ENCODE peak calls at places on chromosome 2, in six cellular contexts. B is right cardiac atrium; W is activated CD4-positive, alpha-beta T cell treated with anti-CD3 and anti-CD28 coated beads for 36 hours; S is T1000; J is activated effector memory CD4-positive, alpha-beta T cell treated with anti-CD3 and anti-CD28 coated beads, Interleukin-2, amount 50 U/mL, for 16 hours; Y is HS-5. P is an unnamed sample.

GRCh38 chr2:108853421-108853820 is 66.8 kb downstream of the CCDC138 start:
- DNase-seq in B (no peak), S (no peak), Y (no peak), W (no peak), J (no peak), P (no peak)

GRCh38 chr2:220499281-220499680 is 871.9 kb downstream of the SLC4A3 start:
- DNase-seq in S (no peak), Y (peak), B (peak), J (no peak), W (peak), P (no peak)

GRCh38 chr2:235679471-235679870 is 185.6 kb downstream of the AGAP1 start:
- DNase-seq in Y (no peak), W (no peak), J (no peak), S (no peak), B (no peak), P (no peak)

GRCh38 chr2:82879803-82880202 is 1579.3 kb downstream of the SUCLG1 start:
- DNase-seq in J (no peak), B (no peak), W (no peak), S (no peak), Y (no peak), P (no peak)

GRCh38 chr2:108893277-108893676 is 95.7 kb downstream of the EDAR start:
- DNase-seq in W (no peak), J (no peak), S (no peak), B (no peak), Y (no peak), P (no peak)

GRCh38 chr2:227774011-227774624 is 28.4 kb downstream of the SCYGR8 start:
- DNase-seq in Y (no peak), B (no peak), J (no peak), W (peak), S (no peak), P (no peak)

GRCh38 chr2:105409717-105410116 is 10.9 kb upstream of the FHL2 start:
- DNase-seq in B (peak), J (no peak), Y (no peak), W (no peak), S (peak), P (peak)

GRCh38 chr2:166361351-166362153 is 14.2 kb downstream of the SCN9A start:
- DNase-seq in S (no peak), Y (no peak), W (no peak), B (no peak), J (no peak), P (no peak)

GRCh38 chr2:28510184-28510583 is 14.3 kb downstream of the PLB1 start:
- DNase-seq in S (no peak), J (no peak), B (peak), W (no peak), Y (no peak), P (no peak)

GRCh38 chr2:28951910-28952805 is 28.9 kb upstream of the TOGARAM2 start:
- DNase-seq in Y (no peak), W (no peak), J (no peak), B (no peak), S (no peak), P (no peak)

P was measured in cardiac septum.